ENCODE peak calls at places on chromosomes 12 and 14, in six cellular contexts. One of them, this sample, is unnamed.
A peak's percentile ranks its signal among the peaks of the same experiment; 100 is the strongest.

GRCh38 chr14:63266106-63266505 is 52.6 kb downstream of the GPHB5 start:
- DNase-seq in heart right ventricle: no peak
- DNase-seq in prostate gland: no peak
- DNase-seq in left lung: no peak
- DNase-seq in adrenal gland: no peak
- DNase-seq in uterus: no peak
- DNase-seq in this sample: no peak

GRCh38 chr14:100556076-100556475 is 31.1 kb downstream of the BEGAIN start:
- DNase-seq in heart right ventricle: no peak
- DNase-seq in prostate gland: no peak
- DNase-seq in left lung: no peak
- DNase-seq in adrenal gland: no peak
- DNase-seq in uterus: no peak
- DNase-seq in this sample: no peak

GRCh38 chr12:75939016-75939642 is 92.4 kb downstream of the PHLDA1 start:
- DNase-seq in heart right ventricle: no peak
- DNase-seq in prostate gland: no peak
- DNase-seq in left lung: no peak
- DNase-seq in adrenal gland: no peak
- DNase-seq in uterus: no peak
- DNase-seq in this sample: no peak

GRCh38 chr12:123478762-123479161 is 20.8 kb downstream of the SNRNP35 start:
- DNase-seq in heart right ventricle: peak; percentile 71
- DNase-seq in prostate gland: no peak
- DNase-seq in left lung: no peak
- DNase-seq in adrenal gland: peak; percentile 65
- DNase-seq in uterus: no peak
- DNase-seq in this sample: peak; percentile 66

GRCh38 chr12:80766897-80767296 is 50.2 kb downstream of the MYF5 start:
- DNase-seq in heart right ventricle: no peak
- DNase-seq in prostate gland: no peak
- DNase-seq in left lung: no peak
- DNase-seq in adrenal gland: no peak
- DNase-seq in uterus: no peak
- DNase-seq in this sample: no peak

GRCh38 chr12:40286583-40286982 is 61.8 kb downstream of the LRRK2 start:
- DNase-seq in heart right ventricle: no peak
- DNase-seq in prostate gland: no peak
- DNase-seq in left lung: no peak
- DNase-seq in adrenal gland: no peak
- DNase-seq in uterus: no peak
- DNase-seq in this sample: no peak

GRCh38 chr12:107467716-107468115 is 217.9 kb upstream of the PWP1 start:
- DNase-seq in heart right ventricle: no peak
- DNase-seq in prostate gland: no peak
- DNase-seq in left lung: no peak
- DNase-seq in adrenal gland: no peak
- DNase-seq in uterus: no peak
- DNase-seq in this sample: no peak

GRCh38 chr12:71710276-71711125 is 24.6 kb downstream of the TMEM19 start:
- DNase-seq in heart right ventricle: no peak
- DNase-seq in prostate gland: no peak
- DNase-seq in left lung: no peak
- DNase-seq in adrenal gland: no peak
- DNase-seq in uterus: no peak
- DNase-seq in this sample: no peak

GRCh38 chr14:57512221-57512620 is 18.6 kb upstream of the CCDC198 start:
- DNase-seq in heart right ventricle: no peak
- DNase-seq in prostate gland: no peak
- DNase-seq in left lung: no peak
- DNase-seq in adrenal gland: no peak
- DNase-seq in uterus: no peak
- DNase-seq in this sample: no peak

GRCh38 chr14:67373347-67373746 is 13.2 kb downstream of the EIF2S1 start:
- DNase-seq in heart right ventricle: no peak
- DNase-seq in prostate gland: no peak
- DNase-seq in left lung: no peak
- DNase-seq in adrenal gland: no peak
- DNase-seq in uterus: no peak
- DNase-seq in this sample: no peak

GRCh38 chr14:67371247-67372148 is 11.4 kb downstream of the EIF2S1 start:
- DNase-seq in heart right ventricle: no peak
- DNase-seq in prostate gland: no peak
- DNase-seq in left lung: no peak
- DNase-seq in adrenal gland: no peak
- DNase-seq in uterus: no peak
- DNase-seq in this sample: no peak

GRCh38 chr14:67365476-67365875 is 5.3 kb downstream of the EIF2S1 start:
- DNase-seq in heart right ventricle: no peak
- DNase-seq in prostate gland: no peak
- DNase-seq in left lung: no peak
- DNase-seq in adrenal gland: no peak
- DNase-seq in uterus: no peak
- DNase-seq in this sample: no peak

GRCh38 chr14:67372833-67373232 is 12.7 kb downstream of the EIF2S1 start:
- DNase-seq in heart right ventricle: no peak
- DNase-seq in prostate gland: no peak
- DNase-seq in left lung: no peak
- DNase-seq in adrenal gland: no peak
- DNase-seq in uterus: no peak
- DNase-seq in this sample: no peak

DNA sequence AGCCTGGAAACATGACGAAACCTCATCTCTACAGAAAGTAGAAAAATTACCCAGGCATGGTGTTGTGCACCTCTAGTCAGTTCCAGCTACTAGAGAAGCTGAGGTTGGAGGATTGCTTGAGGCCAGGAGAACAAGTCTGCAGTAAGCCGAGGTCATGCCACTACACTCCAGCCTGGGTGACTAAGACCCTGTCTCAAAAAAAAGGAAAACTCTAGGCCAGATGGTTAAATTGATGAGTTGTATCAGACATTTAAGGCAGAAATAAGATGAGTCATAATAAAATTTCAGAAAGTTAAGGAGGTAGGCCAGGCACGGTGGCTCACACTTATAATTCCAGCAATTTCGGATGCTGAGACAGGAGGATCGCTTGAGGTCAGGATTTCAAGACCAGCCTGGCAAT is 10.7 kb downstream of the EIF2S1 start:
- DNase-seq in heart right ventricle: no peak
- DNase-seq in prostate gland: no peak
- DNase-seq in left lung: no peak
- DNase-seq in adrenal gland: no peak
- DNase-seq in uterus: no peak
- DNase-seq in this sample: no peak
- H3K36me3 ChIP-seq in heart right ventricle: peaks cover 67% of the 10 kb centered on the region
- H3K36me3 ChIP-seq in prostate gland: no peaks in the 10 kb centered on the region
- H3K36me3 ChIP-seq in left lung: peaks cover 96% of the 10 kb centered on the region
- H3K36me3 ChIP-seq in adrenal gland: no peaks in the 10 kb centered on the region
- H3K36me3 ChIP-seq in uterus: no peaks in the 10 kb centered on the region
- H3K36me3 ChIP-seq in this sample: peaks cover 41% of the 10 kb centered on the region

GRCh38 chr14:22515961-22516360 is 73.1 kb downstream of the DAD1 start:
- DNase-seq in heart right ventricle: no peak
- DNase-seq in prostate gland: no peak
- DNase-seq in left lung: no peak
- DNase-seq in adrenal gland: no peak
- DNase-seq in uterus: no peak
- DNase-seq in this sample: no peak
- H3K36me3 ChIP-seq in heart right ventricle: no peaks in the 10 kb centered on the region
- H3K36me3 ChIP-seq in prostate gland: no peaks in the 10 kb centered on the region
- H3K36me3 ChIP-seq in left lung: no peaks in the 10 kb centered on the region
- H3K36me3 ChIP-seq in adrenal gland: no peaks in the 10 kb centered on the region
- H3K36me3 ChIP-seq in uterus: no peaks in the 10 kb centered on the region
- H3K36me3 ChIP-seq in this sample: no peaks in the 10 kb centered on the region

GRCh38 chr14:39080886-39081285 is 22.1 kb downstream of the SEC23A start:
- DNase-seq in heart right ventricle: no peak
- DNase-seq in prostate gland: no peak
- DNase-seq in left lung: no peak
- DNase-seq in adrenal gland: no peak
- DNase-seq in uterus: no peak
- DNase-seq in this sample: no peak

GRCh38 chr14:39085933-39086332 is 17.1 kb downstream of the SEC23A start:
- DNase-seq in heart right ventricle: no peak
- DNase-seq in prostate gland: no peak
- DNase-seq in left lung: no peak
- DNase-seq in adrenal gland: no peak
- DNase-seq in uterus: no peak
- DNase-seq in this sample: no peak

GRCh38 chr14:39087493-39087892 is 15.5 kb downstream of the SEC23A start:
- DNase-seq in heart right ventricle: no peak
- DNase-seq in prostate gland: no peak
- DNase-seq in left lung: no peak
- DNase-seq in adrenal gland: no peak
- DNase-seq in uterus: no peak
- DNase-seq in this sample: no peak

DNA sequence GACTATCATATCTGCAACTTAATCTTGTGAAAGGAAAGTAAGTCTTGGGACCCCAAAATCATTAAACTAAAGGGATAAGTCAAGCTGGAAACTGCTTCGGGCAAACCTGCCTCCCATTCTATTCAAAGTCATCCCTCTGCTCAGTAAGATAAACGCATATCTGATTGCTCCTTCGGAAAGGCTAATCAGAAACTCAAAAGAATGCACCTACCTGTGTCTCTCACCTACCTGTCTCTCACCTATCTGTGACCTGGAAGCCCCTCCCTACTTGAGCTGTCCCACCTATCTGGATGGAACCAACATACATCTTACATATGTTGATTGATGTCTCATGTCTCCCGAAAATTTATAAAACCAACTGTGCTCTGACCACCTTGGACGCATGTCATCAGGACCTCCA is 19.9 kb downstream of the SEC23A start:
- DNase-seq in heart right ventricle: no peak
- DNase-seq in prostate gland: no peak
- DNase-seq in left lung: no peak
- DNase-seq in adrenal gland: no peak
- DNase-seq in uterus: no peak
- DNase-seq in this sample: no peak
- H3K36me3 ChIP-seq in heart right ventricle: peaks cover 32% of the 10 kb centered on the region
- H3K36me3 ChIP-seq in prostate gland: peaks cover 4% of the 10 kb centered on the region
- H3K36me3 ChIP-seq in left lung: peaks cover 88% of the 10 kb centered on the region
- H3K36me3 ChIP-seq in adrenal gland: no peaks in the 10 kb centered on the region
- H3K36me3 ChIP-seq in uterus: no peaks in the 10 kb centered on the region
- H3K36me3 ChIP-seq in this sample: peaks cover 47% of the 10 kb centered on the region

DNA sequence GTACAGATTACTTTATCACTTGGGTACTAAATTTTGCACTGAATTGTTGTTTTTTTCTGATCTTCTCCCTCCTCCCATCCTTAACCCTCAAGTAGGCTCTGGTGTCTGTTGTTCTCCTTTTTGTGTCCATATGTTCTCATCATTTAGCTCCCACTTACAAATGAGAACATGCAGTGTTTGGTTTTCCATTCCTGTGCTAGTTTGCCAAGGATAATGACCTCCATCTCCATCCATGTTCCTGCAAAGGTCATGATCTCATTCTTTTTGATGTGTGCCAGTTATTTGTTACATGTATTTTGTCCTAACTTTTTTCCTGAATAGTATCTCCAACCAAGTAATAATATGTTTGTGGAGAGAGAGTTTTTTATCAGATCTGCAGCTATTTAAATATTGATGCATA is 44.2 kb downstream of the A2M start:
- DNase-seq in heart right ventricle: no peak
- DNase-seq in prostate gland: no peak
- DNase-seq in left lung: no peak
- DNase-seq in adrenal gland: no peak
- DNase-seq in uterus: no peak
- DNase-seq in this sample: no peak
- H3K36me3 ChIP-seq in heart right ventricle: peaks cover 78% of the 10 kb centered on the region
- H3K36me3 ChIP-seq in prostate gland: no peaks in the 10 kb centered on the region
- H3K36me3 ChIP-seq in left lung: peaks cover 81% of the 10 kb centered on the region
- H3K36me3 ChIP-seq in adrenal gland: no peaks in the 10 kb centered on the region
- H3K36me3 ChIP-seq in uterus: no peaks in the 10 kb centered on the region
- H3K36me3 ChIP-seq in this sample: peaks cover 13% of the 10 kb centered on the region

DNA sequence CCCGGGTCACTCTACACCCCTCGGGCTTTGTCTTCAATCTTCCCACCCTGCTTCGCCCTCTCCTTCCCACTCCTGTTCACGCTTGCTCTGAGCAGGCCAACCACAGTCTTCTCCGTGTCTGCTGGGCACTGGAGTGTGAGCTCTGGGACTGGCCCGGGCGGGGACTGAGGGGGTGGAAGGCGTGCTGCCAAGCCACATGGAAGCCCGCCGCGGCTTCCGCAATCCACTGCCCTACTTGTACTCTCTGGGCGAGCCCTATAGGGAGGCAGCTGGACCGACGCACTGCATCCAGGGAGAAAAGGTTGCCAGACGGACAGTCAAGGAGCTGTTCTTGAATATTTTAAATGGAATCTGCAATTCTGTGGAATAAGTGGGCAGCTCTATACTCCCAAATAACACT is 24.8 kb downstream of the GOLGA3 start:
- DNase-seq in heart right ventricle: no peak
- DNase-seq in prostate gland: no peak
- DNase-seq in left lung: no peak
- DNase-seq in adrenal gland: no peak
- DNase-seq in uterus: no peak
- DNase-seq in this sample: no peak
- H3K36me3 ChIP-seq in heart right ventricle: peaks cover 66% of the 10 kb centered on the region
- H3K36me3 ChIP-seq in prostate gland: peaks cover 27% of the 10 kb centered on the region
- H3K36me3 ChIP-seq in left lung: peaks cover 97% of the 10 kb centered on the region
- H3K36me3 ChIP-seq in adrenal gland: no peaks in the 10 kb centered on the region
- H3K36me3 ChIP-seq in uterus: no peaks in the 10 kb centered on the region
- H3K36me3 ChIP-seq in this sample: peaks cover 89% of the 10 kb centered on the region

DNA sequence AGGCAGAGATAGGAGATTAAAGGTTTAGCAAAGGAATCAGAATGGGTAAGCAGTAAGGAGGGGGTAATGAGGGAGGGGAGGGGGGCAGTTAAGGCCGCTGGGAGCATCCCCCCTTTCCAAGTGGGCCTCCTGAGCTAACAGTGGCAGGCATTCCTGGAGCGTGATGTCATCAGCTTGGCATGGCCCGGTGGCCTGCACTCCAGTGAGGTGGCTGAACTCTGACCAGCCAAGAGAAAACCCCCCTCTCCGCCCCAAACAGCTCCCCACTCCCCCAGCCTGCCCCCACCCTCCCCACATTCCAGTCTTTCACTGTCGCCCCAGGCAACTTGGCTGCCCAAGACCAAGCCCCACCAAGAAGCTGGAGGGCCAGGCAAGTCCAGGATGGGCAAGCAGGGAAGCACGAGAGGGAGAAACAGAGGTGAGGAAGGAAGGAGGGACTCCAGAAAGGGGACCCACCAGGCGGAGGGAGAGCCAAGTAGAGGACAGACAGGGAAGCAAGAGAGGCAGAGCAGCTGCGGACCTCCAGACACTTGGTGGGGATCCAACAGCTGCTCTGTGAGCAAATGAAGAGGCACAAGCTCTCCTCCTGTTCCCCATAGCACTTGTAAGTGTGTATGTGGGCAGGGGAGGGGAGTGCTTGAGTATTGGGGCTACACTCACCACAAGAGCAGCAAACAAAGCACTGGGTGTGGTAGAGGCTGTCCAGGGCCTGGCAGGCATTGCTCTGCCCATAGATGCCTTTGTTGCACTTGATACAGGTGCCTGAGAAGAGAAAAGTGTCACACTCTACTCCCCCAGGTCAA is 4.5 kb downstream of the AJUBA start:
- DNase-seq in heart right ventricle: peak; percentile 54
- DNase-seq in prostate gland: peak; percentile 34
- DNase-seq in left lung: peak; percentile 76
- DNase-seq in adrenal gland: peak; percentile 80
- DNase-seq in uterus: peak; percentile 82
- DNase-seq in this sample: peak; percentile 94
- H3K36me3 ChIP-seq in heart right ventricle: no peaks in the 10 kb centered on the region
- H3K36me3 ChIP-seq in prostate gland: no peaks in the 10 kb centered on the region
- H3K36me3 ChIP-seq in left lung: peaks cover 4% of the 10 kb centered on the region
- H3K36me3 ChIP-seq in adrenal gland: no peaks in the 10 kb centered on the region
- H3K36me3 ChIP-seq in uterus: no peaks in the 10 kb centered on the region
- H3K36me3 ChIP-seq in this sample: no peaks in the 10 kb centered on the region

GRCh38 chr12:9740109-9740750 is 7.3 kb upstream of the CLECL1 start:
- DNase-seq in heart right ventricle: no peak
- DNase-seq in prostate gland: no peak
- DNase-seq in left lung: no peak
- DNase-seq in adrenal gland: no peak
- DNase-seq in uterus: no peak
- DNase-seq in this sample: peak; percentile 17
- H3K36me3 ChIP-seq in heart right ventricle: no peaks in the 10 kb centered on the region
- H3K36me3 ChIP-seq in prostate gland: no peaks in the 10 kb centered on the region
- H3K36me3 ChIP-seq in left lung: no peaks in the 10 kb centered on the region
- H3K36me3 ChIP-seq in adrenal gland: no peaks in the 10 kb centered on the region
- H3K36me3 ChIP-seq in uterus: no peaks in the 10 kb centered on the region
- H3K36me3 ChIP-seq in this sample: no peaks in the 10 kb centered on the region